ENCODE peak calls at places on chromosomes 3 and 15, in nine cellular contexts. O is HL-60, K is neuronal stem cell, U is adrenal gland, Y is tibial nerve, G is colonic mucosa, T is fibroblast of lung, F is OCI-LY7, H is cardiac muscle cell. C is an unnamed sample.

GRCh38 chr3:113211370-113212154 is at the start of gene BOC:
- DNase-seq in O (no peak), T (peak), F (no peak), G (peak), H (peak), Y (no peak), K (peak), U (no peak), C (peak)

GRCh38 chr3:169493512-169494141 is 169.9 kb downstream of the MECOM start:
- DNase-seq in U (no peak), T (no peak), O (no peak), Y (no peak), K (no peak), H (no peak), G (no peak), F (no peak), C (no peak)

GRCh38 chr3:157354254-157354653 is 82.4 kb upstream of the PTX3 start:
- DNase-seq in U (no peak), O (no peak), F (no peak), T (no peak), K (no peak), Y (no peak), H (no peak), G (no peak), C (no peak)

GRCh38 chr3:73148653-73149052 is 87.2 kb downstream of the EBLN2 start:
- DNase-seq in O (no peak), F (no peak), Y (no peak), K (no peak), H (no peak), G (no peak), T (no peak), U (peak), C (no peak)

GRCh38 chr3:61783993-61784718 is 222.8 kb downstream of the PTPRG start:
- DNase-seq in O (no peak), Y (no peak), U (peak), T (peak), H (peak), F (no peak), G (no peak), K (no peak), C (no peak)

GRCh38 chr3:154122096-154122911 is 1.1 kb downstream of the ARHGEF26 start:
- DNase-seq in U (no peak), F (no peak), G (no peak), H (no peak), O (no peak), T (no peak), Y (no peak), K (peak), C (peak)

GRCh38 chr3:115537669-115538068 is 85.6 kb upstream of the GAP43 start:
- DNase-seq in H (no peak), F (no peak), Y (no peak), K (no peak), U (no peak), T (no peak), G (no peak), O (no peak), C (no peak)

GRCh38 chr3:102673271-102674115 is 238.7 kb downstream of the ZPLD1 start:
- DNase-seq in O (peak), U (peak), F (peak), Y (peak), T (peak), G (peak), H (peak), K (peak), C (peak)

GRCh38 chr3:170426240-170426797 is 7.7 kb downstream of the CLDN11 start:
- DNase-seq in T (peak), K (no peak), F (no peak), G (no peak), U (no peak), O (no peak), H (peak), Y (no peak), C (no peak)

GRCh38 chr3:55984631-55985030 is 483.6 kb downstream of the ERC2 start:
- DNase-seq in F (no peak), G (no peak), U (no peak), H (no peak), Y (no peak), T (no peak), O (no peak), K (no peak), C (no peak)

GRCh38 chr15:41911691-41912345 is 18.0 kb upstream of the SPTBN5 start:
- DNase-seq in F (no peak), U (no peak), H (no peak), O (no peak), Y (no peak), T (no peak), K (no peak), G (no peak), C (no peak)

GRCh38 chr3:144178607-144179006 is 207.0 kb downstream of the DIPK2A start:
- DNase-seq in F (no peak), H (no peak), G (no peak), U (no peak), T (no peak), Y (no peak), K (no peak), O (no peak), C (no peak)

GRCh38 chr3:131193671-131194291 is 167.1 kb downstream of the NEK11 start:
- DNase-seq in K (no peak), U (no peak), O (no peak), Y (no peak), T (no peak), G (no peak), H (no peak), F (no peak), C (no peak)

GRCh38 chr15:71337197-71337845 is 222.1 kb downstream of the THSD4 start:
- DNase-seq in F (no peak), T (peak), U (no peak), Y (no peak), K (no peak), G (no peak), H (peak), O (no peak), C (no peak)

GRCh38 chr3:9949115-9949514 is 3.1 kb downstream of the PRRT3 start:
- DNase-seq in O (no peak), Y (no peak), K (no peak), F (no peak), H (no peak), T (no peak), U (no peak), G (no peak), C (no peak)

GRCh38 chr3:9948586-9948985 is 3.6 kb downstream of the PRRT3 start:
- DNase-seq in H (no peak), Y (no peak), T (no peak), K (no peak), U (no peak), O (no peak), G (no peak), F (no peak), C (no peak)

GRCh38 chr3:9946112-9947024 is 5.8 kb downstream of the PRRT3 start:
- DNase-seq in T (peak), F (no peak), Y (peak), H (peak), G (peak), K (peak), O (no peak), U (peak), C (peak)

GRCh38 chr3:9945358-9945757 is 6.8 kb downstream of the PRRT3 start:
- DNase-seq in O (no peak), Y (no peak), U (no peak), K (no peak), T (no peak), F (no peak), G (no peak), H (no peak), C (no peak)

DNA sequence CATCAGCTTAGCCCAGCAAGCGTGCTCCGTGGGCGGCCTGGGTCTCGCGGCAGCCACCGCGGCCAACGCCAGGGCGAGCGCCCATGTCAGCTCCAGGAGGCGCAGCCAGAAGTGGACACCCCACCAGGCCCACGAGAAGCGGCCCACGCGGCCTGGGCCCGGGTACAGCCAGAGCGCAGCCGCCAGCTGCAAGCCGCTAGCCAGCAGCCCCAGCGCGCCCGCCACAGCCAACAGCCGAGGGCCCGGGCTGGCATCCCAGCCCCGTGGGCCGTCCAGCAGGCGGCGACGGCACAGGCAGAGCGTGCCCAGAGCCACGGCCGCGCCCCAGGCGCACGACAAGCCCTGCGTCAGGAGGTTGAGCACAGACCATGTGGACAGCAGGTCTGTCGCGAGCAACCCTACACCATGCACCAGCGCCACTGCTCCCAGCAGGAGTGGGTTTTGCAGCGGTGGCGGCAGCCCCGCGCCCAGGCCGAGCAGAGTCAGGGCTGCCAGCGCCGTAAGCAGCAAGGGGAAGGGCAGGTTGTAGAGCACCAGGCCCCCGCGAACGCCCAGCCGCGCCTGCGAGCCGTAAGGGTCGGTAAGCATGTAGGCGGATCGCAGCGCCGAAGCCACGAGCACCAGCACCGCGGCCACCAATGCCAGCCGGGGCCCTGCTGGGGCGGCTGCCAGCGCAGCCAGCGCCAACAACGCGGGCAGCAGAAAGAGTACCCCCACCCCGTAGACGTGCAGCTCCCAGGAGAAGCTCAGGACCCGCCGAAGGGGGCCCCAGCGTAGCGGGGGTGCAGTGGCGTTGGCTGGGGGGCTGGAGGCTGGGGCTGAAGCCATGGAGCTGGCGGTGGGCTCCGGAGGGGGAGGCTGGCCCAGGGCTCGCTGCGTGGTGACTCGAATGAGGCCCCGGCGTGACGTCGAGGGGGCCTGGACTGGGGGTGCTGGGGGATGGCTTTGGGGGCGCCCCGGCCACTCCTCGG is 4.9 kb downstream of the PRRT3 start:
- DNase-seq in T (peak), H (peak), F (no peak), O (no peak), U (peak), K (peak), Y (peak), G (peak), C (peak)
- H3K4me3 ChIP-seq in T (peak), H (peak), F (no peak), O (no peak), U (no peak), K (no peak), Y (peak), G (peak), C (peak)

DNA sequence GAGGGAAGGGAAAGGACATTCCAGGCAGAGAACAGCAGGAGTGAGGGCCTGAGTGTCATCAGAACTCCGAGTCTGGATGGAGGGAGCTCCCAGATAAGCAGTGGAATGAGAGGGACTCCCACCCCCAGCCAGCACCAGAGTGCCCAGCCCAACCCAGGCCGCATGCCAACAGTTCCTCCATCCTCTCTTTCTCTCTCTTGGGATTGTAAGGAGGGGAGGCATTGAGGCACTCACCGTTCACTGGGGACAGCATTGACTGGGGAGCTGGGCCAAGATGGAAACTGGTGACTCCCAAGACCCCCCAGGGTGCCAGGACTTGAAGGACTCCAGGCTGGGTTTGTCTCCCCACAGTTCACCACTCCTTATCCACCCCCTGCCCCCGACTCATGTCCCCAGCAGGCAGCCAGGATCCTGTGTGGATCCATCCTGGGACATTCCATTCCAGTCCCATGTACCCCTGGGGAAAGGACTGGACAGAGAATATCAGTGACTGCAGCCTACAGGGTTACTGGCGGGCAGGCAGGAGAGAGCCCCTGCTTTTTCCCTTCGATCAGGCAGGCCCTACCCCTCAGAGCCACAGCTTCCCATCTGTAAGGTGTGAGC is 15.7 kb downstream of the PTH1R start:
- DNase-seq in K (no peak), G (no peak), U (no peak), F (no peak), Y (no peak), H (peak), T (no peak), O (no peak), C (no peak)
- H3K27ac ChIP-seq in K (no peak), G (no peak), U (no peak), F (no peak), Y (no peak), H (peak), T (no peak), O (no peak), C (no peak)

DNA sequence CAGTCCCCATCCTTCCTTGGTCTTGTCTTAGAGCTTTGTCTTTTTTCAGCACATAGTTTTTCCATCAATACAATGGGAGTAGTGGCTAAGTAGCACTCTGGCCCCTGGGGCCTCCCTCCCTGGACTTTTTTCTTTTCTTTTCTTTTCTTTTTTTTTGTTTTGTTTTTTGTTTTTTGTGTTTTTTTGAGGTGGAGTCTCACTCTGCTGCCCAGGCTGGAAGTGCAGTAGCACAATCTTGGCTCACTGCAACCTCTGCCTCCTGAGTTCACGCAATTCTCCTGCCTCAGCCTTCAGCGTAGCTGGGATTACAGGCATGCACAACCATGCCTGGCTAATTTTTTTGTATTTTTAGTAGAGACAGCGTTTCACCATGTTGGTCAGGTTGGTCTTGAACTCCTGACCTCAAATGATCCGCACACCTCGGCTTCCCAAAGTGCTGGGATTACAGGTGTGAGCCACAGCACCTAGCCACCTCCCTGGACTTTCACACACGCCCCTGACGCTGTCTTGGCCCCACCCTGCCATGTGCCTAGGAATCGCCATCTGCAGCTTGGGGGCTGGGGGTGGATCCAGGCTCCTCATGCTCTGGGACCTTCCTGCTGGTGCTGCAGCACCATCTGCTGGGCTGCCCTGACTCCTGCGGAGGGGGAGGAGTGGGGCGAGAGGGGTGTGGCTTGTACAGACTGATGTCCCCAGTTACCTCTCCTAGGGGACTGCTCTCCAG is 2.8 kb downstream of the C15orf39 start:
- DNase-seq in F (peak), Y (peak), H (peak), T (peak), U (peak), O (peak), G (peak), K (peak), C (peak)
- H3K4me3 ChIP-seq in F (peak), Y (peak), H (no peak), T (no peak), U (no peak), O (peak), G (peak), K (no peak), C (no peak)

DNA sequence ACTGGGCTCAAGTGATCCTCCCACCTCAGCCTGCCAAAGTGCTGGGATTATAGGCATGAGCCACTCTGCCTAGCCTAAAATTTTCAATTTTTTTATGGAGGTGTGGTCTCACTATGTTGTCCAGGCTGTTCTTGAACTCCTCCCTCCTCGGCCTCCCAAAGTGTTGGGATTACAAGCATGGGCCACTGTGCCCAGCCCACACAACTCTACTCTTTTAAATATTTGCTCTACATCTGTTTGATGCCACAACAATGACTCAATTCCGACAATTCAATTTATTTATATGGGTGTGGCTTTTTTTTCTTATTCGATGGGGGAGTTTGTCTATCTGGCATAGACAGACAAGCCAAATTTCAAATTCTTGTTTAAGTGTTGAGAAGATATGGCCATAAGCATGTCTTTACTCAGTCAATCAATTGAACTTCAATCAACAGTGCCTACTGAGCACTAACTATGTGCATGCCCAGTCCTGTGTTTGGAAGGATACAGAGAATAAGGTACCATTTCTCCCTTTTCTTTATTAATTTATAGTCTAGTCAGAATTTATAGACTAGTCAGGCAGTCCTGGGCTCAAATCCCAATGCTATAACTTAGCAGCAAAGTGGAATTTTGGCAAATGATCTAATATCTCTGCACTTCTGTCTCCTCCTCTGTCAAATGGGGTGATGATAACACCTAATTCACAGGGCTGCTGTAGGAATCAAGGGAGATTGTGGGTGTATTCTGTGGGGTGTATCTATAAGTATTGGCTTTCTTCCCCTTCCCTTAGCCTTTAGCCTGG is 54.6 kb upstream of the PIAS1 start:
- DNase-seq in H (no peak), T (no peak), F (no peak), K (no peak), G (no peak), U (no peak), Y (no peak), O (no peak), C (no peak)
- H3K27ac ChIP-seq in H (no peak), T (no peak), F (no peak), K (no peak), G (no peak), U (no peak), Y (no peak), O (no peak), C (no peak)

GRCh38 chr3:126959921-126960603 is 22.9 kb upstream of the PLXNA1 start:
- DNase-seq in F (no peak), G (no peak), T (peak), U (no peak), O (no peak), Y (no peak), K (no peak), H (peak), C (no peak)
- H3K4me3 ChIP-seq in F (no peak), G (no peak), T (no peak), U (no peak), O (no peak), Y (no peak), K (no peak), H (no peak), C (no peak)

C was measured in uterus.